ENCODE peak calls at places on chromosomes 6 and 20, in seven cellular contexts. M, W, R, S, X, B and H are unnamed samples.

GRCh38 chr6:138869343-138869742 is 73.5 kb downstream of the ECT2L start:
- DNase-seq in M (no peak), R (no peak), X (no peak), S (no peak), W (no peak), B (no peak), H (no peak)

GRCh38 chr20:20546402-20546801 is 166.0 kb downstream of the RALGAPA2 start:
- DNase-seq in X (no peak), S (no peak), W (no peak), M (no peak), B (no peak), R (no peak), H (no peak)

GRCh38 chr6:121934461-121934860 is 465.0 kb upstream of the HSF2 start:
- DNase-seq in M (no peak), R (no peak), W (no peak), B (no peak), X (no peak), S (no peak), H (no peak)

GRCh38 chr20:59207742-59208357 is 44.2 kb downstream of the ZNF831 start:
- DNase-seq in M (peak; percentile 90), S (peak; percentile 63), B (peak; percentile 78), X (no peak), R (peak; percentile 16), W (peak; percentile 76), H (peak; percentile 77)

GRCh38 chr6:20028143-20028542 is 184.1 kb downstream of the MBOAT1 start:
- DNase-seq in M (no peak), X (no peak), S (no peak), R (peak; percentile 4), B (no peak), W (no peak), H (no peak)

GRCh38 chr6:100461273-100461919 is 3.3 kb downstream of the SIM1 start:
- DNase-seq in X (no peak), W (no peak), R (no peak), M (no peak), S (no peak), B (peak; percentile 53), H (no peak)

GRCh38 chr20:57231951-57232428 is 34.5 kb downstream of the BMP7 start:
- DNase-seq in R (no peak), X (no peak), W (no peak), S (no peak), B (no peak), M (no peak), H (no peak)

GRCh38 chr6:127458817-127459216 is 372 bp downstream of the KIAA0408 start:
- DNase-seq in W (peak; percentile 69), B (peak; percentile 43), S (no peak), M (no peak), R (no peak), X (peak; percentile 39), H (no peak)

GRCh38 chr6:13407709-13408695 is 79.4 kb downstream of the GFOD1 start:
- DNase-seq in X (no peak), R (no peak), M (no peak), S (peak; percentile 55), W (peak; percentile 61), B (peak; percentile 98), H (peak; percentile 94)

GRCh38 chr20:44772636-44773035 is 27.0 kb downstream of the KCNK15 start:
- DNase-seq in S (no peak), M (no peak), X (no peak), R (no peak), W (no peak), B (no peak), H (no peak)

GRCh38 chr6:10424005-10424404 is 9.1 kb upstream of the TFAP2A start:
- DNase-seq in R (no peak), W (no peak), S (no peak), B (peak; percentile 47), X (no peak), M (no peak), H (peak; percentile 11)

GRCh38 chr6:11374036-11375010 is 141.9 kb upstream of the NEDD9 start:
- DNase-seq in R (no peak), S (no peak), W (no peak), X (no peak), M (no peak), B (peak; percentile 53), H (no peak)

GRCh38 chr6:107866606-107867301 is 42.6 kb upstream of the SCML4 start:
- DNase-seq in S (no peak), W (no peak), X (no peak), R (peak; percentile 8), B (peak; percentile 50), M (no peak), H (peak; percentile 38)

GRCh38 chr6:48068326-48069191 is 42.4 kb downstream of the PTCHD4 start:
- DNase-seq in R (no peak), M (peak; percentile 52), X (no peak), B (no peak), S (no peak), W (no peak), H (no peak)

GRCh38 chr6:142886431-142887170 is 58.4 kb downstream of the HIVEP2 start:
- DNase-seq in M (no peak), S (no peak), X (no peak), W (no peak), R (no peak), B (peak; percentile 78), H (no peak)

GRCh38 chr20:38649275-38649891 is 47.8 kb downstream of the ARHGAP40 start:
- DNase-seq in B (peak; percentile 49), X (no peak), M (no peak), S (peak; percentile 62), W (peak; percentile 28), R (no peak), H (peak; percentile 23)

GRCh38 chr6:49713346-49713745 is at the start of gene CRISP2:
- DNase-seq in R (no peak), S (no peak), W (peak; percentile 52), X (peak; percentile 21), M (no peak), B (no peak), H (no peak)

GRCh38 chr20:32966881-32967781 is 37.1 kb downstream of the SUN5 start:
- DNase-seq in M (no peak), S (peak; percentile 47), W (peak; percentile 10), R (no peak), B (peak; percentile 68), X (no peak), H (no peak)

GRCh38 chr6:113856011-113856551 is 1.1 kb upstream of the MARCKS start:
- DNase-seq in M (peak; percentile 74), R (no peak), S (peak; percentile 54), X (peak; percentile 21), W (peak; percentile 30), B (peak; percentile 10), H (peak; percentile 47)

GRCh38 chr20:10297223-10297622 is 78.6 kb downstream of the SNAP25 start:
- DNase-seq in S (no peak), B (no peak), M (no peak), X (no peak), R (no peak), W (no peak), H (no peak)

GRCh38 chr6:152503541-152503940 is 133.6 kb downstream of the SYNE1 start:
- DNase-seq in X (no peak), B (no peak), R (no peak), M (no peak), W (no peak), S (no peak), H (no peak)

GRCh38 chr6:168335341-168335740 is 15.8 kb upstream of the DACT2 start:
- DNase-seq in W (no peak), M (no peak), B (no peak), S (no peak), X (no peak), R (no peak), H (no peak)

GRCh38 chr20:31712112-31712553 is 10.5 kb downstream of the BCL2L1 start:
- DNase-seq in R (no peak), S (peak; percentile 82), W (peak; percentile 48), M (peak; percentile 16), X (no peak), B (no peak), H (no peak)

GRCh38 chr6:167568407-167569024 is 243.6 kb downstream of the TTLL2 start:
- DNase-seq in M (no peak), W (peak; percentile 14), S (no peak), R (no peak), B (no peak), X (no peak), H (no peak)

GRCh38 chr20:48673485-48673884 is 154.3 kb downstream of the PREX1 start:
- DNase-seq in S (no peak), R (no peak), X (no peak), M (no peak), B (peak; percentile 84), W (no peak), H (no peak)

GRCh38 chr20:17885076-17885475 is 83.5 kb downstream of the SNX5 start:
- DNase-seq in S (no peak), M (no peak), X (no peak), R (no peak), B (no peak), W (no peak), H (no peak)
- TF ChIP-seq POLR2A in S (no peak), M (no peak), X (no peak), R (no peak), B (no peak), W (no peak), H (no peak)

DNA sequence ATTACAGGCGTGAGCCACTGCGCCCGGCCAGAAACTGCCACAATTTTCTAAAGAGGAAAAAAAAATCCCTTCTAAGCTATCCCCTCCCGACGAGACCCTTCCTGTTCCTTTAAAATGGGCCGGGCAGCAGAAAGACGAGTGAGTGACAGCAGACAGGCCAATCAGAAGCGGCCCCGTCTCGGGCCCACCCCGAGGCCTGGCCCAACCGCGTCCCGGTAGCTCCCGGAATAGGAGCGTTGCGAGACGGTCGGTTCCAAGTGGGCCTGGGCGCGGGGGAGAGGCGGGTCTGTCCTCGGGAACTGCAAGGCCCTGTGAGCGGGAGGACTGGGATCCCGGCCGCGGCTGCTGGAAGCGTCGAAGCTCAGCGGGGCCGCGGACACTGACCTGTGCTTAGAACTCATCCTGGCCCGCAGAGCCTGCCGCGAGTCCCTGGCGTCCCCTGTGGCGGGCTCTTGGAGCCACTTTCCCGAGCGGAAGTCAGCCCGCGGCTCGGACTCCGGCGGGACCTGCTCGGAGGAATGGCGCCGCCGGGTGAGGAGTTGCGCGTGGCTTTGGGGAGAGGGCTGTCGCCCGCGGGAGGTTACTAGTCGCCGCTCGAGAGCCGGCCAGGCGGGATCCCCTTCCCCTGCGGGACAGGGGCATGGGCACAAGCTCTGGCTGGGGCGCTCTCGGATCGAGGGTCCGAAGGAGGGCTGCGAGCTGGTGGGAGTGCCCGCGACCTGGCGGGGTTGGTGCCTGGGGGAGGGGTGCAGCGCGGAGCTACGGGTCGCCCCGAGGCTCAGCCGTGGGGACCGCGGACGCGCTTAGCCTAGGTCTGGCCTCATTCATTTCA is at the start of the genes MROH8 and RPN2:
- DNase-seq in B (peak; percentile 99), X (peak; percentile 98), W (peak; percentile 99), M (peak; percentile 99), S (peak; percentile 99), R (peak; percentile 96), H (peak; percentile 97)
- TF ChIP-seq POLR2A in B (peak; percentile 77), X (peak; percentile 43), W (no peak), M (no peak), S (peak; percentile 16), R (peak; percentile 24), H (peak; percentile 65)

DNA sequence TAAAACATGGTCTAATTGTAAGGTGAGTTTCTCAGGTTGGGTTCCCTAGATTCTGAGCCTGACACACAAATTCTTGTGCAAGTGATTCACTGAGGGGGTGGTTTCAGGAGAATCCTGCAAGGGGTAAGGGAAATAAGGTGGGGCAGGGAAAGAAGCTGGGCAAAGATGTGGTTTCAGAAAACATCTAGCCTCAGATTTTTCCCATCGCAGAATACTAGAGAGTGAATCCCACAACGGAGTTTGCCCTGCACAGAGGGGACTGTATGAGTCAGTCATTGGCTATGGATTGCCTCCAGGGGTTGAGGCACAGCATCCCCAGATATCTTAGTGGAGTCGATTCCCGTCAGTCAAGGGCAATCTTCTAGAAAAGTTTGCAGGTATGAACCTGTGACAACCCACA is 65.2 kb downstream of the PRL start:
- DNase-seq in S (no peak), X (no peak), W (no peak), B (no peak), M (no peak), R (no peak), H (no peak)
- TF ChIP-seq POLR2A in S (no peak), X (no peak), W (no peak), B (no peak), M (no peak), R (no peak), H (no peak)

GRCh38 chr20:63182425-63182824 is 33.5 kb downstream of the YTHDF1 start:
- DNase-seq in W (no peak), R (no peak), M (no peak), X (no peak), B (no peak), S (no peak), H (no peak)
- TF ChIP-seq POLR2A in W (no peak), R (no peak), M (no peak), X (no peak), B (no peak), S (no peak), H (no peak)